ENCODE peak calls at places on chromosomes 16 and 17, in four cellular contexts. L is activated CD4-positive, alpha-beta T cell treated with anti-CD3 and anti-CD28 coated beads, Interleukin-2, amount 10 ng/mL, durations not matched to agents 7 days and 5 days; S is foreskin fibroblast; P is GM04504. Q is an unnamed sample.

GRCh38 chr16:19375561-19376158 is 42.0 kb upstream of the TMC5 start:
- DNase-seq in L (peak; percentile 22), S (peak; percentile 72), P (peak; percentile 11), Q (peak; percentile 77)

GRCh38 chr16:31344712-31345111 is 10.3 kb upstream of the ITGAX start:
- DNase-seq in L (no peak), S (no peak), P (no peak), Q (no peak)

GRCh38 chr16:57245472-57246113 is 534 bp downstream of the ARL2BP start:
- DNase-seq in L (no peak), S (no peak), P (no peak), Q (peak; percentile 77)

GRCh38 chr16:27025581-27025980 is 41.1 kb upstream of the C16orf82 start:
- DNase-seq in L (no peak), S (no peak), P (no peak), Q (no peak)

GRCh38 chr17:5583426-5584382 is 605 bp downstream of the NLRP1 start:
- DNase-seq in L (peak; percentile 29), S (peak; percentile 39), P (no peak), Q (no peak)

GRCh38 chr16:85947511-85948509 is 48.8 kb downstream of the IRF8 start:
- DNase-seq in L (peak; percentile 27), S (no peak), P (no peak), Q (no peak)

GRCh38 chr16:47499700-47500264 is 38.7 kb downstream of the PHKB start:
- DNase-seq in L (no peak), S (no peak), P (no peak), Q (no peak)

GRCh38 chr16:84795338-84796053 is 24.3 kb upstream of the CRISPLD2 start:
- DNase-seq in L (no peak), S (peak; percentile 98), P (peak; percentile 94), Q (no peak)

GRCh38 chr16:85173981-85174751 is 61.9 kb upstream of the CIBAR2 start:
- DNase-seq in L (no peak), S (peak; percentile 94), P (peak; percentile 87), Q (peak; percentile 75)

GRCh38 chr16:67339453-67339852 is 12.8 kb downstream of the LRRC36 start:
- DNase-seq in L (no peak), S (peak; percentile 56), P (no peak), Q (no peak)

GRCh38 chr16:27993587-27993986 is 69.9 kb downstream of the GSG1L start:
- DNase-seq in L (no peak), S (no peak), P (no peak), Q (no peak)

GRCh38 chr16:17887963-17888362 is 417.2 kb upstream of the XYLT1 start:
- DNase-seq in L (no peak), S (peak; percentile 2), P (no peak), Q (no peak)

GRCh38 chr17:73003487-73003886 is 89.0 kb downstream of the SLC39A11 start:
- DNase-seq in L (no peak), S (no peak), P (no peak), Q (peak; percentile 33)

GRCh38 chr17:46063239-46063638 is 64.2 kb downstream of the STH start:
- DNase-seq in L (no peak), S (peak; percentile 80), P (peak; percentile 74), Q (no peak)

GRCh38 chr16:3152273-3153076 is 17.6 kb downstream of the ZNF213 start:
- DNase-seq in L (peak; percentile 79), S (peak; percentile 94), P (peak; percentile 80), Q (peak; percentile 91)

GRCh38 chr17:81416612-81417011 is 21.4 kb downstream of the BAHCC1 start:
- DNase-seq in L (no peak), S (no peak), P (no peak), Q (no peak)

GRCh38 chr17:8430966-8431365 is 4.7 kb upstream of the NDEL1 start:
- DNase-seq in L (no peak), S (no peak), P (peak; percentile 24), Q (no peak)

GRCh38 chr16:3020604-3021448 is 658 bp downstream of the TNFRSF12A start:
- DNase-seq in L (peak; percentile 41), S (peak; percentile 97), P (peak; percentile 80), Q (peak; percentile 94)

GRCh38 chr17:68431045-68431608 is 26.2 kb downstream of the WIPI1 start:
- DNase-seq in L (no peak), S (no peak), P (no peak), Q (no peak)

GRCh38 chr17:323721-324139 is 28.9 kb downstream of the RPH3AL start:
- DNase-seq in L (no peak), S (no peak), P (no peak), Q (no peak)

GRCh38 chr17:34167359-34167758 is 87.7 kb upstream of the CCL2 start:
- DNase-seq in L (no peak), S (no peak), P (no peak), Q (no peak)

GRCh38 chr17:33974276-33974675 is 280.8 kb upstream of the CCL2 start:
- DNase-seq in L (no peak), S (no peak), P (no peak), Q (no peak)

GRCh38 chr17:82399601-82400101 is 18.5 kb upstream of the HEXD start:
- DNase-seq in L (no peak), S (peak; percentile 43), P (no peak), Q (peak; percentile 72)

GRCh38 chr17:1042486-1042885 is 45.6 kb downstream of the TIMM22 start:
- DNase-seq in L (no peak), S (no peak), P (no peak), Q (no peak)

GRCh38 chr17:39612935-39613465 is 5.3 kb upstream of the NEUROD2 start:
- DNase-seq in L (no peak), S (no peak), P (no peak), Q (no peak)

GRCh38 chr17:81101614-81102306 is 63.5 kb upstream of the PVALEF start:
- DNase-seq in L (peak; percentile 89), S (peak; percentile 88), P (no peak), Q (peak; percentile 100)

GRCh38 chr16:67284699-67285646 is 5.6 kb downstream of the PLEKHG4 start:
- DNase-seq in L (no peak), S (peak; percentile 58), P (no peak), Q (peak; percentile 95)

GRCh38 chr17:19570497-19571151 is 37.0 kb downstream of the SLC47A1 start:
- DNase-seq in L (no peak), S (no peak), P (no peak), Q (no peak)

GRCh38 chr16:3456374-3456773 is 12.9 kb downstream of the NAA60 start:
- DNase-seq in L (no peak), S (peak; percentile 46), P (no peak), Q (no peak)

GRCh38 chr16:15963307-15963910 is 14.0 kb downstream of the ABCC1 start:
- DNase-seq in L (no peak), S (no peak), P (no peak), Q (no peak)

GRCh38 chr16:86718118-86718517 is 139.8 kb downstream of the FOXL1 start:
- DNase-seq in L (no peak), S (no peak), P (no peak), Q (no peak)

Q was measured in H7.